ENCODE peak calls at places on chromosomes 6 and 20, in nine cellular contexts. C, P, E, O, Z, M, U, A and N are unnamed samples.

GRCh38 chr6:168042426-168043192 is 36.4 kb downstream of the FRMD1 start:
- DNase-seq in C (no peak), P (no peak), E (no peak), O (no peak), Z (no peak), M (no peak), U (no peak), A (no peak), N (no peak)

GRCh38 chr20:40778894-40779496 is 90.0 kb upstream of the MAFB start:
- DNase-seq in C (no peak), P (no peak), E (no peak), O (no peak), Z (no peak), M (no peak), U (no peak), A (no peak), N (no peak)

GRCh38 chr6:54481096-54481495 is 172.9 kb downstream of the TINAG start:
- DNase-seq in C (no peak), P (no peak), E (no peak), O (no peak), Z (no peak), M (no peak), U (no peak), A (no peak), N (no peak)

GRCh38 chr20:58102744-58103516 is 125.5 kb downstream of the ANKRD60 start:
- DNase-seq in C (no peak), P (peak; percentile 57), E (no peak), O (no peak), Z (peak; percentile 95), M (peak; percentile 100), U (no peak), A (no peak), N (no peak)

GRCh38 chr6:149840345-149841075 is 23.6 kb downstream of the LRP11 start:
- DNase-seq in C (no peak), P (peak; percentile 59), E (peak; percentile 92), O (peak; percentile 63), Z (peak; percentile 69), M (peak; percentile 91), U (peak; percentile 8), A (no peak), N (peak; percentile 63)

GRCh38 chr20:57388953-57389694 is 2.1 kb upstream of the RBM38 start:
- DNase-seq in C (peak; percentile 86), P (peak; percentile 67), E (peak; percentile 15), O (peak; percentile 81), Z (no peak), M (no peak), U (peak; percentile 43), A (no peak), N (peak; percentile 53)

GRCh38 chr20:38167851-38168760 is 3.0 kb upstream of the TGM2 start:
- DNase-seq in C (no peak), P (no peak), E (peak; percentile 96), O (peak; percentile 86), Z (peak; percentile 98), M (peak; percentile 100), U (no peak), A (no peak), N (peak; percentile 98)

GRCh38 chr20:20083796-20084195 is 31.5 kb downstream of the CFAP61 start:
- DNase-seq in C (no peak), P (no peak), E (peak; percentile 20), O (no peak), Z (peak; percentile 62), M (peak; percentile 60), U (no peak), A (no peak), N (no peak)

GRCh38 chr6:167130712-167131684 is 8.1 kb downstream of the CCR6 start:
- DNase-seq in C (peak; percentile 57), P (no peak), E (no peak), O (no peak), Z (no peak), M (no peak), U (no peak), A (no peak), N (no peak)

GRCh38 chr6:20180935-20181334 is 31.3 kb downstream of the MBOAT1 start:
- DNase-seq in C (no peak), P (no peak), E (no peak), O (no peak), Z (peak; percentile 8), M (peak; percentile 11), U (no peak), A (no peak), N (no peak)

GRCh38 chr6:170206931-170207431 is 83.9 kb downstream of the DLL1 start:
- DNase-seq in C (no peak), P (no peak), E (no peak), O (no peak), Z (no peak), M (peak; percentile 43), U (no peak), A (no peak), N (no peak)

GRCh38 chr6:122789862-122790739 is 1.0 kb downstream of the SMPDL3A start:
- DNase-seq in C (no peak), P (peak; percentile 34), E (peak; percentile 30), O (peak; percentile 63), Z (no peak), M (peak; percentile 29), U (no peak), A (no peak), N (no peak)

GRCh38 chr6:152696543-152696942 is 1.2 kb upstream of the MYCT1 start:
- DNase-seq in C (no peak), P (no peak), E (peak; percentile 88), O (no peak), Z (peak; percentile 21), M (peak; percentile 16), U (no peak), A (no peak), N (peak; percentile 80)

GRCh38 chr6:20479075-20479871 is 55.0 kb upstream of the CDKAL1 start:
- DNase-seq in C (no peak), P (no peak), E (no peak), O (no peak), Z (no peak), M (no peak), U (no peak), A (no peak), N (no peak)

GRCh38 chr20:31934491-31934890 is 17.4 kb downstream of the PDRG1 start:
- DNase-seq in C (no peak), P (no peak), E (no peak), O (no peak), Z (no peak), M (no peak), U (no peak), A (no peak), N (no peak)

GRCh38 chr6:107334026-107334425 is 125.3 kb downstream of the PDSS2 start:
- DNase-seq in C (no peak), P (no peak), E (no peak), O (no peak), Z (no peak), M (no peak), U (no peak), A (no peak), N (no peak)

GRCh38 chr20:4135385-4136077 is 120.2 kb upstream of the RNF24 start:
- DNase-seq in C (no peak), P (no peak), E (peak; percentile 99), O (peak; percentile 83), Z (peak; percentile 100), M (peak; percentile 100), U (no peak), A (no peak), N (peak; percentile 91)

GRCh38 chr6:86331265-86331840 is 606.0 kb upstream of the HTR1E start:
- DNase-seq in C (no peak), P (no peak), E (no peak), O (no peak), Z (no peak), M (no peak), U (no peak), A (no peak), N (no peak)

GRCh38 chr20:58984691-58985090 is 3.6 kb downstream of the NELFCD start:
- DNase-seq in C (no peak), P (no peak), E (no peak), O (no peak), Z (no peak), M (no peak), U (no peak), A (no peak), N (no peak)

GRCh38 chr6:6711832-6712231 is 123.3 kb downstream of the LY86 start:
- DNase-seq in C (peak; percentile 36), P (peak; percentile 12), E (no peak), O (no peak), Z (no peak), M (no peak), U (no peak), A (no peak), N (no peak)

GRCh38 chr6:1842334-1842733 is 232.6 kb downstream of the FOXC1 start:
- DNase-seq in C (no peak), P (no peak), E (no peak), O (no peak), Z (no peak), M (no peak), U (no peak), A (no peak), N (no peak)

GRCh38 chr6:46113370-46113769 is 16.4 kb upstream of the ENPP4 start:
- DNase-seq in C (no peak), P (no peak), E (no peak), O (no peak), Z (no peak), M (no peak), U (no peak), A (no peak), N (no peak)

GRCh38 chr6:112007805-112008204 is 46.1 kb upstream of the CCN6 start:
- DNase-seq in C (no peak), P (no peak), E (peak; percentile 52), O (no peak), Z (no peak), M (peak; percentile 32), U (no peak), A (no peak), N (no peak)

GRCh38 chr6:43993881-43994523 is 133.2 kb downstream of the MRPL14 start:
- DNase-seq in C (no peak), P (no peak), E (no peak), O (no peak), Z (no peak), M (no peak), U (no peak), A (no peak), N (peak; percentile 41)

GRCh38 chr6:88105741-88106340 is 58.2 kb downstream of the SPACA1 start:
- DNase-seq in C (no peak), P (no peak), E (no peak), O (no peak), Z (no peak), M (no peak), U (no peak), A (no peak), N (no peak)

GRCh38 chr6:147507162-147508072 is 1.1 kb upstream of the SAMD5 start:
- DNase-seq in C (peak; percentile 3), P (peak; percentile 8), E (no peak), O (peak; percentile 32), Z (no peak), M (peak; percentile 4), U (no peak), A (no peak), N (no peak)

GRCh38 chr6:124741341-124741740 is 220.9 kb upstream of the RNF217 start:
- DNase-seq in C (no peak), P (no peak), E (peak; percentile 5), O (no peak), Z (peak; percentile 8), M (no peak), U (no peak), A (no peak), N (peak; percentile 77)

GRCh38 chr20:58179432-58180099 is 48.9 kb downstream of the ANKRD60 start:
- DNase-seq in C (peak; percentile 58), P (peak; percentile 76), E (no peak), O (peak; percentile 82), Z (no peak), M (peak; percentile 76), U (peak; percentile 47), A (peak; percentile 42), N (no peak)

GRCh38 chr6:117195728-117196127 is 69.6 kb upstream of the VGLL2 start:
- DNase-seq in C (no peak), P (no peak), E (no peak), O (no peak), Z (peak; percentile 20), M (no peak), U (no peak), A (no peak), N (peak; percentile 62)